ENCODE peak calls at places on chromosomes 7 and 10, in four cellular contexts. B is lower lobe of right lung, J is hepatocyte, H is tibial artery. U is an unnamed sample.

GRCh38 chr7:50842061-50842460 is 59.4 kb upstream of the GRB10 start:
- DNase-seq in B (no peak), J (no peak), H (no peak), U (no peak)

GRCh38 chr7:39621784-39622411 is 1.5 kb upstream of the RALA start:
- DNase-seq in B (no peak), H (no peak), J (no peak), U (peak; percentile 37)

GRCh38 chr10:80289451-80290287 is at the start of gene MAT1A:
- DNase-seq in J (peak; percentile 56), B (no peak), H (no peak), U (no peak)

GRCh38 chr10:9229702-9230101 is 1175.2 kb downstream of the GATA3 start:
- DNase-seq in H (no peak), B (no peak), J (no peak), U (no peak)

GRCh38 chr7:100091411-100092181 is 2.8 kb downstream of the COPS6 start:
- DNase-seq in B (no peak), J (no peak), H (no peak), U (no peak)

GRCh38 chr7:135536160-135536559 is 21.6 kb upstream of the NUP205 start:
- DNase-seq in J (peak; percentile 38), H (no peak), B (no peak), U (no peak)

GRCh38 chr10:79285315-79286185 is 61.7 kb upstream of the PPIF start:
- DNase-seq in J (no peak), H (no peak), B (no peak), U (peak; percentile 79)

GRCh38 chr10:122286872-122287271 is 15.8 kb downstream of the BTBD16 start:
- DNase-seq in B (no peak), J (peak; percentile 40), H (no peak), U (no peak)

GRCh38 chr10:8316284-8316683 is 261.8 kb downstream of the GATA3 start:
- DNase-seq in H (no peak), J (no peak), B (no peak), U (no peak)

GRCh38 chr10:26215923-26216576 is 524 bp upstream of the GAD2 start:
- DNase-seq in H (no peak), B (peak; percentile 45), J (peak; percentile 85), U (no peak)

DNA sequence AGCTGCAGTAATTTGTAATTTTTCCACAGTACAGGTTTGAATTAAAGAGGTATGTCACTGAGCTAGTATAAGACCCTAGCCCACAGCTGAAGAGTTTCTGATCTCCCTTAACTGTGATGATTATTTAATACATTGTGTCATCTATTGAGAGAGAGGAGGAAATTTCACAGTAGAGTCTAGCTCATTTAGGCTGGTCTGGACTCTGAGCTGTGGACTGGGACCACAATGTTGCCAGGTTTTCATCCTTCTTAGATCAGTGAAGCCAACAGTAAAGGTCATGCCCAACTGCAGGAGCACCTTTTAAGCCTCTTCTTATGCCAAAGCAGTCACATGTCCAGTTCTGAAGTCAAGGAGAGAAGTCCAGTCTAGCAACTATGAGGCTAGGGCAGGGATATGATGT is 8.9 kb downstream of the TES start:
- DNase-seq in J (no peak), B (no peak), H (no peak), U (no peak)
- H3K4me3 ChIP-seq in J (no peak overlapping the region), B (no peak overlapping the region), H (no peak overlapping the region), U (no peak overlapping the region)

DNA sequence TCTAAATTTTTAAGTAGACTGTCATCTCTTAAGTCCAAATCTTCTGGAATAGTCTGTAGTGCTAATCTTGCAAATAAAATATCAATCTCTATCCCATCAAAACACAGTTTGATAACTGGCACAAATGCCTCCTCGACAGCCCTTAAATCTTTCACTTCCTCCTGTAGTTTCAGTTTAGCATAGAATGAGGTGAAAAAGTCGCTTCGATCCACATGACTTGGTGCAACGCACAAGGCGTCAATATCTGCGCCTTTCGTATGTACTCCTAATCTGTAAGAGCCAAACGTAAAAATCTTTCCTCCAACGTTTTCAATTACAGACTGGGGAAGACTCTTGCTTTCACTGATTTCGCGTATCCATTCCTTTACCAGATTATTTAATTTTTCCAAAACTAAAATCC is 603 bp downstream of the PAPOLB start:
- DNase-seq in J (no peak), H (no peak), B (no peak), U (no peak)
- H3K4me3 ChIP-seq in J (no peak overlapping the region), H (no peak overlapping the region), B (peak overlapping the region; percentile 40), U (no peak overlapping the region)

GRCh38 chr10:6086375-6087233 is 2.2 kb upstream of the RBM17 start:
- DNase-seq in B (peak; percentile 92), J (peak; percentile 93), H (peak; percentile 88), U (peak; percentile 72)
- H3K4me3 ChIP-seq in B (peak overlapping the region; percentile 18), J (no peak overlapping the region), H (no peak overlapping the region), U (no peak overlapping the region)

GRCh38 chr10:133358162-133358919 is 522 bp upstream of the FUOM start:
- DNase-seq in H (no peak), B (peak; percentile 70), J (no peak), U (no peak)
- H3K4me3 ChIP-seq in H (peak overlapping the region; percentile 74), B (no peak overlapping the region), J (no peak overlapping the region), U (no peak overlapping the region)

DNA sequence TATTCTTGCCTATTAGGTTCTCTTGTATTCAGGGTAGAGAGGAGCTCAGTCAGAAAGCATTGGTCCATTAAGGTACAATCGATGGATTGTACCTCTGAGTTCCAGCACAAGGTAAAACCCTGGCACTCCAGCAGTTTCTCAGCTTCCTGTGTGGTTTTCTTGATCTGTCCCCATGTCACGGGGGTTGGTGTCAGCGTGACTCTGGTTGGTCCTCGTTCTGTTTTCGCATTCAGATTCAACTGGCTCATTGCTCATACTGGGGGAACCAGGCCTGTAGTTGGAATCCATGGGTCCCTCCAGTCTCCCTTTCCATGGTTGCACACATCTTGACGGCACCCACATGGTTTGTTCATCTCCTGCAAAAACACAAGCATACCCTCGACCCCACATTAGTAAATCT is 32.7 kb upstream of the RASGEF1A start:
- DNase-seq in B (no peak), H (no peak), J (no peak), U (no peak)
- H3K4me3 ChIP-seq in B (no peak overlapping the region), H (no peak overlapping the region), J (no peak overlapping the region), U (no peak overlapping the region)

GRCh38 chr10:70672993-70673928 is 955 bp downstream of the ADAMTS14 start:
- DNase-seq in J (peak; percentile 26), H (no peak), B (no peak), U (no peak)
- H3K4me3 ChIP-seq in J (no peak overlapping the region), H (peak overlapping the region; percentile 49), B (peak overlapping the region; percentile 43), U (no peak overlapping the region)

GRCh38 chr7:105496501-105496900 is 25.6 kb downstream of the PUS7 start:
- DNase-seq in B (no peak), J (no peak), H (no peak), U (no peak)
- H3K4me3 ChIP-seq in B (no peak overlapping the region), J (no peak overlapping the region), H (no peak overlapping the region), U (no peak overlapping the region)

DNA sequence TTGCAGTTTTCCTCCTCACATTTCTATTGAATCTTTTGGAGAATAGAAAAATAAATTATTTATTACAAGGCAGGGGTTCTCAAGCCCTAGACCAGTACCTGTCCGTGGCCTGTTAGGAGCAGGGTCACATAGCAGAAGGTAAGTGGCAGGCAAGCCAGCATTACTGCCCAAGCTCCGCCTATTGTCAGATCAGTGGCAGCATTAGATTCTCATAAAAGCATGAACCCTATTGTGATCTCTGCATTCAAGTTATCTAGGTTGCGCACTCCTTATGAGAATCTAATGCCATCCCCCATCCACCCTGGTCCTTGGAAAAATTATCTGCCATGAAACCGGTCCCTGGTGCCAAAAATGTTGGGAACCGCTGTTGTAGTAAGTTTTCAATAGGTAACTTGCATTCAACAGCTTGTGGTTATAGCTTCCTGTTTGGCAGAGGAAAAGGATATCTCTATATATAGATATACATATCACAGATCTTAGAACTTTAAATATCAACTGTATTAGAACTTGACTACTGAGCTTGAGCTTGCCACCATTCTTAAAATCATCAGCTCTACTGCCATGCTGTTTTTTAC is 165.1 kb downstream of the AHR start:
- DNase-seq in J (no peak), H (no peak), B (no peak), U (no peak)
- H3K4me3 ChIP-seq in J (no peak overlapping the region), H (no peak overlapping the region), B (no peak overlapping the region), U (no peak overlapping the region)